ENCODE peak calls at places on chromosomes 13 and 19, in four cellular contexts. U, E, R and V are unnamed samples.

GRCh38 chr19:12833747-12834417 is 497 bp downstream of the RTBDN start:
- DNase-seq in R (no peak), E (peak; percentile 70), U (peak; percentile 82), V (no peak)

GRCh38 chr13:107376393-107377085 is 808.6 kb upstream of the ARGLU1 start:
- DNase-seq in E (no peak), R (peak; percentile 18), U (no peak), V (no peak)

GRCh38 chr13:44425041-44425814 is 51.6 kb downstream of the SERP2 start:
- DNase-seq in R (no peak), E (no peak), U (no peak), V (no peak)

GRCh38 chr19:5765220-5765619 is 19.3 kb downstream of the PRR22 start:
- DNase-seq in U (no peak), R (no peak), E (no peak), V (no peak)

GRCh38 chr19:19820774-19821315 is 705 bp downstream of the ZNF506 start:
- DNase-seq in U (no peak), R (no peak), E (no peak), V (no peak)

GRCh38 chr13:112978561-112979405 is 9.8 kb downstream of the MCF2L start:
- DNase-seq in U (no peak), R (no peak), E (no peak), V (no peak)

GRCh38 chr13:94188173-94188869 is 291.2 kb downstream of the DCT start:
- DNase-seq in E (no peak), U (no peak), R (no peak), V (no peak)

GRCh38 chr13:53206455-53206854 is 177.8 kb downstream of the OLFM4 start:
- DNase-seq in U (peak; percentile 5), R (no peak), E (peak; percentile 27), V (no peak)

GRCh38 chr13:78137404-78138142 is 218.9 kb upstream of the EDNRB start:
- DNase-seq in E (peak; percentile 83), U (peak; percentile 21), R (peak; percentile 72), V (peak; percentile 46)

GRCh38 chr13:46633416-46633815 is 80.4 kb downstream of the LRCH1 start:
- DNase-seq in E (no peak), R (peak; percentile 88), U (no peak), V (no peak)

GRCh38 chr13:98150836-98151489 is 8.1 kb downstream of the FARP1 start:
- DNase-seq in R (no peak), U (no peak), E (no peak), V (no peak)

GRCh38 chr19:11014403-11014911 is 53.6 kb downstream of the SMARCA4 start:
- DNase-seq in U (no peak), E (no peak), R (no peak), V (no peak)

GRCh38 chr13:113089693-113090414 is 15.7 kb upstream of the F7 start:
- DNase-seq in U (no peak), R (no peak), E (no peak), V (no peak)

DNA sequence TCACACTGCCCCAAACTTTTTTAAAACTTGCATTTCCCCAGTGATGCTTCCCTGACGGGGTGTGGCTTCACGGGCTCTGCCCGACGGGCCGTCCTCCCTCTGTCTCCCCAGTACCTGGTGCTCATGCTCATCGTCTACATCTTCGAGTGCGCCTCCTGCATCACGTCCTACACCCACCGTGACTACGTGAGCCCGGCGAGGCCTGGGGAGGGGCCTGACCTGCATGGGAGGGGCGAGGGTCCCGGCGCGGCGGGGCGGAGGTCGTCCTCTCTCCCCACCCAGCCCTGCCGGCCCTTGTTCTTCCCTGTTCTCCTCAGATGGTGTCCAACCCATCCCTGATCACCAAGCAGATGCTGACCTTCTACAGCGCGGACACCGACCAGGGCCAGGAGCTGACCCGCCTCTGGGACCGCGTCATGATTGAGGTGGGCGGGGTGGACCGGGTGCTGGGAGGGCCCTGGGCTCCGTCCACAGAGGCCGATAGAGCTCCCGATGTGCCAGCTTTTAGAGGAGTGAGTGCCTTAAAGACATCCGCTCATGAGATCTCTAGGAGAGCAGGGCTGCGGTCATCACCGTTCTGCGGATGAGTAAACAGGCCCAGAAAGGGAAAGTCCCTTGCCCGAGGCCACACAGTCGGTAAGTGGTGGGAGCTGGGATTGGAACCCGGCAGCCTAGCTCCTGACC is 6.9 kb downstream of the UPK1A start:
- DNase-seq in R (peak; percentile 62), E (peak; percentile 46), U (peak; percentile 72), V (no peak)
- TF ChIP-seq BHLHE40 in R (no peak), E (no peak), U (no peak), V (no peak)

GRCh38 chr13:104837756-104838155 is 1697.7 kb downstream of the EFNB2 start:
- DNase-seq in E (no peak), R (no peak), U (no peak), V (no peak)
- TF ChIP-seq BHLHE40 in E (no peak), R (no peak), U (no peak), V (no peak)

GRCh38 chr19:55536951-55537740 is at the start of gene SBK2:
- DNase-seq in R (no peak), U (peak; percentile 54), E (peak; percentile 53), V (no peak)
- TF ChIP-seq BHLHE40 in R (no peak), U (no peak), E (no peak), V (no peak)

GRCh38 chr13:58712191-58712590 is 1080.6 kb downstream of the PCDH17 start:
- DNase-seq in E (no peak), R (no peak), U (no peak), V (no peak)
- TF ChIP-seq BHLHE40 in E (no peak), R (no peak), U (no peak), V (no peak)

DNA sequence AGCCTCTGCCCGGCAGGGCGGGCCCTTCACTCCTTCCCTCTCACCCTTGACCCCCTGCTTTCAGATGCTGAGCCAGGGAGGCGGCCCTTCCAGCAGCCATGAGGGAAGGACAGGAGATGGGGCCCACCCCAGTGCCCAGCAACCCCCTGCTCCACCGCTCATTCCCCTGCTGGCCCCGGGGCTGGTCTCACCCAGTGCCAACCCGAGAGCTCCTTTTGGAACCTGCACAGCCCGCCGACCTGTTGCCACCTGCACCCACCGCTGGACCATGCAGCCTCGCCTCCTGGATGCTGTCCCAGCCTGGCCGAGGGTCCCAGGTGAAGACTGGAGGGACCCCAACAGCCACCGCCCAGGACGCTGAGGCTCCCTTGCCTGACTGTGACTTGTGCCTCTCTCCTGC is 3.4 kb downstream of the FAM174C start:
- DNase-seq in E (no peak), R (no peak), U (no peak), V (no peak)
- TF ChIP-seq BHLHE40 in E (no peak), R (no peak), U (no peak), V (no peak)